ENCODE peak calls at places on chromosomes 7 and 10, in six cellular contexts. R is A549, O is HepG2, X is GM12878, W is endothelial cell of umbilical vein, Q is K562. D is an unnamed sample.
A peak's percentile ranks its signal among the peaks of the same experiment; 100 is the strongest.

GRCh38 chr10:97689637-97690036 is 2.6 kb upstream of the AVPI1 start:
- DNase-seq in R (peak; percentile 55), O (no peak), X (no peak), W (no peak), Q (no peak), D (peak; percentile 58)

GRCh38 chr10:55500931-55501559 is 700.0 kb upstream of the PCDH15 start:
- DNase-seq in R (no peak), O (peak; percentile 31), X (no peak), W (peak; percentile 57), Q (no peak), D (peak; percentile 55)

GRCh38 chr10:14601872-14602725 is 172.6 kb downstream of the FAM107B start:
- DNase-seq in R (peak; percentile 61), O (peak; percentile 72), X (peak; percentile 62), W (peak; percentile 76), Q (peak; percentile 13), D (peak; percentile 88)

GRCh38 chr10:91163269-91163708 is 57.2 kb upstream of the PCGF5 start:
- DNase-seq in R (peak; percentile 14), O (peak; percentile 41), X (no peak), W (peak; percentile 55), Q (peak; percentile 45), D (peak; percentile 69)

GRCh38 chr10:82888809-82889455 is 1013.9 kb downstream of the NRG3 start:
- DNase-seq in R (no peak), O (no peak), X (no peak), W (no peak), Q (no peak), D (no peak)

GRCh38 chr7:25735674-25736242 is 416.2 kb upstream of the NFE2L3 start:
- DNase-seq in R (no peak), O (no peak), X (no peak), W (no peak), Q (no peak), D (no peak)

GRCh38 chr10:21513035-21513434 is 12.4 kb downstream of the SKIDA1 start:
- DNase-seq in R (no peak), O (no peak), X (no peak), W (no peak), Q (no peak), D (no peak)

GRCh38 chr10:132112611-132113010 is 46.9 kb downstream of the JAKMIP3 start:
- DNase-seq in R (no peak), O (no peak), X (no peak), W (no peak), Q (no peak), D (no peak)

GRCh38 chr7:38451840-38452239 is 178.4 kb upstream of the TARP start:
- DNase-seq in R (peak; percentile 9), O (peak; percentile 1), X (no peak), W (peak; percentile 54), Q (no peak), D (peak; percentile 41)

GRCh38 chr10:52451817-52452216 is 137.7 kb downstream of the DKK1 start:
- DNase-seq in R (no peak), O (no peak), X (no peak), W (no peak), Q (no peak), D (no peak)

DNA sequence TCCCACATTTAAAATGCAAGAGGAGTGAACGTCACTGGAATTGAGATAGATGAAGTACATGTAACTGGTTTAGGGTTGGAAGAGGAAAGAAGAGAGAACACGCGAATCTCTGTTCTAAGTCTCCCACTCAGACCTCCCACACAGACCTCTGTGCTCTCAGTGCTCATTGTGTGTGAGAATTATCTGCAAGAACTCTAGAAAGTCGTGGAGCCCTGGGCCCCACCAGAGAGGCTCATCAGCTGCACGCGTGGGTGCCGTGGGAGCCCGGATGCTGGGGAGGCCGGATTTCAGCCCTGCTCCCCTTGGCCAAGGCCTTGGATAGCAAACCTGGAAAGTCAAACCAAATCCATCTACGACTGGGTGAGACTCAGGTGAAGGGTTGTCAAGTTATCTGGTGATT is 250.5 kb downstream of the ADARB2 start:
- DNase-seq in R (no peak), O (no peak), X (no peak), W (no peak), Q (no peak), D (no peak)
- TF ChIP-seq MYC in R (no peak), O (no peak), X (no peak), W (no peak), Q (no peak), D (no peak)

DNA sequence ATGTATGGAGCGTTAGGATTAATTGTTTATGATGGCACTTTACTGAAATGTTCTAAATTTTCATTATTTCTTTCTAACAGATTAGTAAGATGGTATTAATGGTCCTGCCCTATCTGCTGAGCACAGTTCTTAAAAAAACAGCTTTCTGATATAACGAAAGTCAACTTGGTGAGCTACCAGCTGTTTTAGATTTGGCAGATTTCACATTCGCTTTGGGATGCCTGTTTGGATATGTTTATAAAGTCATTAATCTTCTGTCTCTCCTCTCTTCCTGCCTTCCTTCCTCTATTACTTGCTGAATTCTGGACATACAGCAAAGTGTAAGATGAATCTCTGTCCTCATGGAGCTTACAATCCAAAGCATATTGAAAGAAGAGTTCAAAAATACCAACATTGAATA is 396.8 kb upstream of the LRGUK start:
- DNase-seq in R (no peak), O (no peak), X (no peak), W (no peak), Q (no peak), D (no peak)
- TF ChIP-seq MAX in R (no peak), O (no peak), X (no peak), W (no peak), Q (no peak), D (no peak)

DNA sequence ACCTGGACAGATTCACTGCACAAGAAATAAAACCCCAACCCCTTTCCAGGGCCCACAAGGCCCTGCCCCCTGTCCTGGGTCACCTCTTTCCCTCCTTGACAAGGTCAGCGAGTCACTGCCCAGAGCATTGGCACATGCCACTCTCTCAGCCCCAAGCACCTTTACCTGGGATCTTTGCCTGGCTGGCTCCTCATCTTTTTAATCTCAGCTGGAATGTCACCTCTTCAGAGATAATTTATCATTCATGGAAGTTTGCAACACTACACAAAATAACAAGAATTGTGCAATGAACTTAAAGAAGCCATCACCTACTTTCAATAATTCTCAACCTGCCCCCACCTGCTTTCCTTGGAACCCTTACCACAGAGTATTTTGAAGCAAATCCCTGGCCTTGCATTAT is 19.2 kb downstream of the ANTXRL start:
- DNase-seq in R (no peak), O (no peak), X (no peak), W (no peak), Q (no peak), D (no peak)
- TF ChIP-seq MYC in R (no peak), O (no peak), X (no peak), W (no peak), Q (no peak), D (no peak)

DNA sequence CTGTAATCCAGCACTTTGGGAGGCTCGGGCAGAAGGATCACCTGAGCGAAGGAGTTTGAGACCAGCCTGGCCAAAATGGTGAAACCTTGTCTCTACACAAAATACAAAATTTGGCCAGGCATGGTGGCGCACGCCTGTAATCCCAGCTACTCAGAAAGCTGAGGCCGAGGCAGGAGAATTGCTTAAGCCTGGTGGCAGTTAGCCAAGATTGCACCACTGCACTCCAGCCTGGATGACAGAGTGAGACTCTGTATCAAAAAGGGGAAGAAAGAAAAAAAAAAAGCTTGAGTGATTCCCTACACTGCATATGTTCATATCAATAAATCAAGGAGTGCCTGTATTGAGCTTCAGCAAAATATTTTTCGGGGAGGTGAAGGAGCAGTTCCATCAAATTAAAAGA is 45.8 kb upstream of the SRRM3 start:
- DNase-seq in R (no peak), O (peak; percentile 49), X (no peak), W (no peak), Q (no peak), D (peak; percentile 94)
- TF ChIP-seq MAX in R (no peak), O (no peak), X (no peak), W (no peak), Q (no peak), D (peak; percentile 10)

GRCh38 chr10:71266147-71266917 is 52.7 kb upstream of the SLC29A3 start:
- DNase-seq in R (no peak), O (peak; percentile 18), X (no peak), W (no peak), Q (peak; percentile 48), D (peak; percentile 66)
- TF ChIP-seq MYC in R (no peak), O (no peak), X (no peak), W (no peak), Q (peak; percentile 98), D (no peak)

GRCh38 chr10:113550365-113550764 is 2.5 kb upstream of the HABP2 start:
- DNase-seq in R (no peak), O (no peak), X (no peak), W (peak; percentile 86), Q (no peak), D (no peak)
- TF ChIP-seq MAX in R (no peak), O (no peak), X (no peak), W (no peak), Q (no peak), D (no peak)

DNA sequence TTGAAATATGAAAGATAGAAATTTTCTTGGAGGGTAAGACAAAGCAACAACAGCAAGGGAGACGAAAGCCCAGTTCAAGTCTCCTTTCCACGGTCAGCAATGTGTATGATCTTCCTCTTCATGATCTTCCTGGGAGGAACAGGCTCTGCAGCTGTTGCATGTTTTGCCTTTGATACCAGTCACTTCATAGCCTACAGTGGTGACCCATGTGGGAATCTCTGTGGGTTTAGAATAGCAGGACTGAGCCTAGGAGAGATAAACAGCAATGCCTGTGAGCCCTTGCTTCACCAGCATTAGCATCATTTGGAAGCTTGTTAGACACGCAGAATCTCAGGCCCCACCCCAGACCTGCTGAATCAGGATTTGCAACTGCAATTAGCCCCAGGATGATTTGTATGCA is 31.8 kb downstream of the STAMBPL1 start:
- DNase-seq in R (no peak), O (no peak), X (no peak), W (no peak), Q (no peak), D (no peak)
- TF ChIP-seq MYC in R (no peak), O (no peak), X (no peak), W (no peak), Q (no peak), D (no peak)

GRCh38 chr7:1065263-1066260 is 21.2 kb downstream of the GPR146 start:
- DNase-seq in R (peak; percentile 95), O (peak; percentile 46), X (no peak), W (peak; percentile 65), Q (peak; percentile 88), D (peak; percentile 92)

GRCh38 chr7:1063361-1063760 is 19.0 kb downstream of the GPR146 start:
- DNase-seq in R (no peak), O (no peak), X (no peak), W (no peak), Q (no peak), D (no peak)

GRCh38 chr7:1061180-1061579 is 16.8 kb downstream of the GPR146 start:
- DNase-seq in R (no peak), O (no peak), X (no peak), W (no peak), Q (no peak), D (no peak)

GRCh38 chr7:1062296-1063294 is 18.2 kb downstream of the GPR146 start:
- DNase-seq in R (no peak), O (no peak), X (peak; percentile 86), W (no peak), Q (no peak), D (no peak)

GRCh38 chr7:1064581-1064980 is 20.2 kb downstream of the GPR146 start:
- DNase-seq in R (no peak), O (no peak), X (no peak), W (no peak), Q (no peak), D (no peak)
- TF ChIP-seq MAX in R (no peak), O (no peak), X (no peak), W (no peak), Q (no peak), D (no peak)

GRCh38 chr10:108388716-108389115 is 1224.2 kb upstream of the SORCS1 start:
- DNase-seq in R (no peak), O (no peak), X (no peak), W (no peak), Q (no peak), D (no peak)

GRCh38 chr10:108392286-108392685 is 1227.8 kb upstream of the SORCS1 start:
- DNase-seq in R (no peak), O (no peak), X (no peak), W (no peak), Q (no peak), D (no peak)

GRCh38 chr10:108393111-108393510 is 1228.6 kb upstream of the SORCS1 start:
- DNase-seq in R (no peak), O (no peak), X (no peak), W (no peak), Q (no peak), D (no peak)
- TF ChIP-seq MYC in R (no peak), O (no peak), X (no peak), W (no peak), Q (no peak), D (no peak)